ENCODE peak calls at places on chromosomes 6 and 20, in nine cellular contexts. R, U, E, L, F, T, X, S and B are unnamed samples.
A peak's percentile ranks its signal among the peaks of the same experiment; 100 is the strongest.

GRCh38 chr20:21513181-21513663 is 642 bp downstream of the NKX2-2 start:
- DNase-seq in T (no peak), F (peak; percentile 47), U (no peak), R (no peak), S (no peak), X (no peak), E (peak; percentile 28), L (no peak), B (no peak)

GRCh38 chr6:31582230-31582601 is at the start of gene LTB:
- DNase-seq in R (peak; percentile 53), S (no peak), T (no peak), U (no peak), L (peak; percentile 69), F (no peak), X (no peak), E (no peak), B (peak; percentile 74)

GRCh38 chr6:101232946-101233345 is 160.6 kb upstream of the GRIK2 start:
- DNase-seq in R (no peak), X (no peak), T (no peak), S (no peak), L (no peak), E (no peak), F (no peak), U (no peak), B (no peak)

GRCh38 chr6:32974541-32975308 is 6.3 kb downstream of the BRD2 start:
- DNase-seq in X (no peak), R (no peak), E (no peak), F (no peak), L (no peak), S (no peak), U (no peak), T (no peak), B (no peak)

GRCh38 chr6:42714098-42714761 is 8.2 kb downstream of the PRPH2 start:
- DNase-seq in F (no peak), T (no peak), E (no peak), U (no peak), X (no peak), R (no peak), S (no peak), L (no peak), B (no peak)

GRCh38 chr6:31572041-31572911 is at the start of gene LTA:
- DNase-seq in U (no peak), T (no peak), E (no peak), X (no peak), R (peak; percentile 56), F (no peak), S (no peak), L (peak; percentile 87), B (peak; percentile 79)

GRCh38 chr6:76876922-76877553 is 586.3 kb downstream of the HTR1B start:
- DNase-seq in R (no peak), F (peak; percentile 96), S (peak; percentile 2), T (peak; percentile 70), X (peak; percentile 65), L (no peak), U (no peak), E (peak; percentile 75), B (no peak)

GRCh38 chr6:140879861-140880260 is 1252.9 kb upstream of the GJE1 start:
- DNase-seq in T (no peak), U (peak; percentile 53), S (peak; percentile 36), L (no peak), X (no peak), E (no peak), R (no peak), F (no peak), B (no peak)

GRCh38 chr6:128572286-128572685 is 51.9 kb upstream of the PTPRK start:
- DNase-seq in X (no peak), F (no peak), R (no peak), S (no peak), U (no peak), T (no peak), L (no peak), E (no peak), B (no peak)

GRCh38 chr20:44247676-44248419 is 740 bp downstream of the GDAP1L1 start:
- DNase-seq in R (no peak), L (no peak), E (peak; percentile 91), S (peak; percentile 3), F (peak; percentile 93), T (peak; percentile 13), X (no peak), U (peak; percentile 54), B (peak; percentile 23)

GRCh38 chr6:129889580-129889979 is 28.5 kb upstream of the TMEM244 start:
- DNase-seq in L (no peak), X (no peak), R (no peak), E (no peak), U (peak; percentile 68), T (no peak), F (no peak), S (peak; percentile 57), B (no peak)

GRCh38 chr6:165231177-165231576 is 78.2 kb downstream of the C6orf118 start:
- DNase-seq in U (no peak), L (no peak), S (no peak), F (no peak), E (no peak), R (no peak), X (no peak), T (no peak), B (no peak)

GRCh38 chr6:142842423-142843261 is 102.3 kb downstream of the HIVEP2 start:
- DNase-seq in T (no peak), U (no peak), X (no peak), L (peak; percentile 72), F (no peak), E (no peak), S (no peak), R (no peak), B (peak; percentile 52)

GRCh38 chr20:14189794-14190402 is 147.5 kb downstream of the FLRT3 start:
- DNase-seq in E (no peak), X (peak; percentile 16), F (peak; percentile 22), S (peak; percentile 32), R (no peak), U (peak; percentile 44), L (no peak), T (no peak), B (no peak)

GRCh38 chr6:145548941-145549652 is 186.2 kb downstream of the EPM2A start:
- DNase-seq in U (no peak), S (no peak), E (no peak), T (no peak), R (no peak), X (no peak), F (no peak), L (no peak), B (no peak)

GRCh38 chr20:57717797-57718196 is 8.0 kb upstream of the PMEPA1 start:
- DNase-seq in F (no peak), E (no peak), S (peak; percentile 24), X (no peak), U (peak; percentile 52), R (no peak), T (no peak), L (no peak), B (no peak)

GRCh38 chr6:106275692-106276091 is 49.9 kb downstream of the ATG5 start:
- DNase-seq in U (peak; percentile 21), L (no peak), T (no peak), R (no peak), E (no peak), F (peak; percentile 5), S (no peak), X (no peak), B (no peak)

GRCh38 chr6:16979677-16980076 is 122.2 kb upstream of the STMND1 start:
- DNase-seq in R (no peak), X (no peak), U (no peak), L (no peak), S (no peak), E (no peak), T (no peak), F (no peak), B (no peak)

GRCh38 chr6:17086469-17086868 is 15.4 kb upstream of the STMND1 start:
- DNase-seq in S (peak; percentile 65), F (peak; percentile 68), R (no peak), L (no peak), X (peak; percentile 69), E (peak; percentile 29), T (peak; percentile 69), U (peak; percentile 86), B (no peak)

GRCh38 chr20:21739161-21739560 is 33.7 kb downstream of the PAX1 start:
- DNase-seq in E (no peak), T (no peak), R (no peak), L (no peak), X (no peak), S (no peak), U (no peak), F (no peak), B (no peak)

GRCh38 chr6:50864601-50865000 is 45.9 kb downstream of the TFAP2B start:
- DNase-seq in L (no peak), E (no peak), T (no peak), S (no peak), F (no peak), U (no peak), X (no peak), R (no peak), B (no peak)

GRCh38 chr6:116215414-116215813 is 38.5 kb downstream of the TSPYL4 start:
- DNase-seq in S (no peak), F (no peak), U (no peak), X (no peak), L (no peak), T (no peak), R (no peak), E (no peak), B (no peak)

GRCh38 chr20:38369387-38369786 is 23.1 kb downstream of the LBP start:
- DNase-seq in T (no peak), R (no peak), E (no peak), F (peak; percentile 66), X (no peak), L (no peak), S (no peak), U (no peak), B (no peak)

GRCh38 chr20:17735206-17735804 is 35.5 kb downstream of the BANF2 start:
- DNase-seq in T (no peak), U (no peak), X (no peak), S (peak; percentile 10), R (no peak), F (no peak), E (no peak), L (no peak), B (no peak)

GRCh38 chr6:41315943-41316342 is 19.5 kb upstream of the NCR2 start:
- DNase-seq in E (no peak), T (no peak), X (no peak), R (no peak), U (no peak), L (no peak), S (no peak), F (no peak), B (no peak)

GRCh38 chr20:58759947-58760346 is 67.3 kb downstream of the NPEPL1 start:
- DNase-seq in T (no peak), F (no peak), E (no peak), X (no peak), L (peak; percentile 23), R (no peak), S (no peak), U (no peak), B (peak; percentile 8)

GRCh38 chr6:151292974-151293373 is 53.2 kb downstream of the AKAP12 start:
- DNase-seq in L (no peak), R (no peak), F (no peak), S (no peak), E (no peak), U (no peak), X (no peak), T (no peak), B (no peak)

GRCh38 chr20:47854687-47855212 is 69.5 kb upstream of the SULF2 start:
- DNase-seq in T (no peak), L (no peak), R (no peak), S (peak; percentile 30), F (peak; percentile 82), E (peak; percentile 71), U (peak; percentile 28), X (peak; percentile 17), B (no peak)

GRCh38 chr6:142913511-142914047 is 31.4 kb downstream of the HIVEP2 start:
- DNase-seq in U (no peak), X (peak; percentile 30), E (no peak), F (no peak), R (no peak), S (no peak), L (peak; percentile 89), T (no peak), B (peak; percentile 81)

GRCh38 chr20:57656821-57657536 is 36.8 kb upstream of the ZBP1 start:
- DNase-seq in F (no peak), L (peak; percentile 34), S (no peak), R (no peak), X (no peak), T (peak; percentile 6), U (no peak), E (peak; percentile 5), B (peak; percentile 12)

GRCh38 chr6:12577124-12577845 is 139.3 kb upstream of the PHACTR1 start:
- DNase-seq in T (no peak), R (no peak), L (no peak), X (no peak), U (no peak), S (no peak), F (no peak), E (no peak), B (no peak)